ENCODE peak calls at places on chromosomes 6 and 20, in four cellular contexts. One of them, this sample, is unnamed.
A peak's percentile ranks its signal among the peaks of the same experiment; 100 is the strongest.

GRCh38 chr6:141866731-141867502 is 265.8 kb upstream of the GJE1 start:
- DNase-seq in AG04450: no peak
- DNase-seq in HT-29: no peak
- DNase-seq in astrocyte of the cerebellum: no peak
- DNase-seq in this sample: peak; percentile 8

GRCh38 chr6:116561377-116562018 is 7.9 kb downstream of the CALHM4 start:
- DNase-seq in AG04450: peak; percentile 51
- DNase-seq in HT-29: peak; percentile 81
- DNase-seq in astrocyte of the cerebellum: peak; percentile 55
- DNase-seq in this sample: no peak

GRCh38 chr6:24494726-24495515 is at the start of gene ALDH5A1:
- DNase-seq in HT-29: peak; percentile 48
- DNase-seq in astrocyte of the cerebellum: peak; percentile 1
- DNase-seq in AG04450: no peak
- DNase-seq in this sample: no peak

GRCh38 chr20:709864-710761 is 34.5 kb upstream of the SCRT2 start:
- DNase-seq in HT-29: no peak
- DNase-seq in astrocyte of the cerebellum: no peak
- DNase-seq in AG04450: no peak
- DNase-seq in this sample: no peak

GRCh38 chr6:36692861-36693702 is 4.5 kb upstream of the RAB44 start:
- DNase-seq in AG04450: no peak
- DNase-seq in astrocyte of the cerebellum: no peak
- DNase-seq in HT-29: no peak
- DNase-seq in this sample: no peak

GRCh38 chr6:123333000-123333756 is 303.6 kb downstream of the TRDN start:
- DNase-seq in AG04450: no peak
- DNase-seq in astrocyte of the cerebellum: peak; percentile 11
- DNase-seq in HT-29: no peak
- DNase-seq in this sample: no peak

GRCh38 chr6:83057705-83058321 is 7.8 kb downstream of the UBE3D start:
- DNase-seq in AG04450: no peak
- DNase-seq in astrocyte of the cerebellum: no peak
- DNase-seq in HT-29: peak; percentile 59
- DNase-seq in this sample: no peak

GRCh38 chr20:7926767-7927166 is 13.5 kb downstream of the HAO1 start:
- DNase-seq in AG04450: no peak
- DNase-seq in astrocyte of the cerebellum: peak; percentile 43
- DNase-seq in HT-29: peak; percentile 35
- DNase-seq in this sample: no peak

GRCh38 chr6:72321741-72322140 is 300.1 kb upstream of the KCNQ5 start:
- DNase-seq in AG04450: peak; percentile 20
- DNase-seq in HT-29: no peak
- DNase-seq in astrocyte of the cerebellum: no peak
- DNase-seq in this sample: peak; percentile 76

This sample was measured in BJ.